ENCODE peak calls at places on chromosomes 3 and 15, in four cellular contexts. X is GM12878, S is HepG2, D is SK-N-SH. W is an unnamed sample.

GRCh38 chr3:126514161-126514560 is 3.4 kb downstream of the UROC1 start:
- DNase-seq in X (no peak), S (no peak), D (no peak), W (no peak)

GRCh38 chr3:106299300-106300098 is 430.7 kb upstream of the CBLB start:
- DNase-seq in X (peak), S (no peak), D (no peak), W (no peak)

GRCh38 chr15:96358795-96359190 is 28.3 kb downstream of the NR2F2 start:
- DNase-seq in S (no peak), X (no peak), D (peak), W (no peak)

GRCh38 chr15:93030430-93031102 is 58.4 kb downstream of the RGMA start:
- DNase-seq in D (peak), S (peak), X (peak), W (peak)

GRCh38 chr3:71423151-71423906 is 160.2 kb downstream of the FOXP1 start:
- DNase-seq in D (peak), S (no peak), X (no peak), W (peak)

GRCh38 chr15:94004697-94005096 is 226.7 kb upstream of the MCTP2 start:
- DNase-seq in D (no peak), X (no peak), S (no peak), W (no peak)

GRCh38 chr15:87489902-87490301 is 766.6 kb downstream of the NTRK3 start:
- DNase-seq in X (no peak), S (no peak), D (no peak), W (no peak)

GRCh38 chr3:75237041-75237775 is 426.9 kb upstream of the FRG2C start:
- DNase-seq in X (no peak), S (no peak), D (no peak), W (no peak)

GRCh38 chr3:150309557-150309956 is 98.5 kb upstream of the TSC22D2 start:
- DNase-seq in X (no peak), D (no peak), S (no peak), W (no peak)

GRCh38 chr15:39341238-39341637 is 239.6 kb upstream of the THBS1 start:
- DNase-seq in S (no peak), X (no peak), D (no peak), W (no peak)

GRCh38 chr15:26102988-26103387 is 239.9 kb upstream of the ATP10A start:
- DNase-seq in S (no peak), D (no peak), X (no peak), W (peak)

GRCh38 chr3:161559177-161559998 is 62.8 kb downstream of the OTOL1 start:
- DNase-seq in S (peak), X (no peak), D (no peak), W (peak)

GRCh38 chr3:112561085-112561692 is 573 bp downstream of the ATG3 start:
- DNase-seq in S (peak), X (peak), D (peak), W (peak)

GRCh38 chr3:124229407-124229806 is 237.5 kb upstream of the ROPN1 start:
- DNase-seq in D (no peak), S (no peak), X (no peak), W (peak)

GRCh38 chr3:125240496-125240895 is 27.9 kb upstream of the SLC12A8 start:
- DNase-seq in X (no peak), D (no peak), S (no peak), W (no peak)

GRCh38 chr15:101028772-101029438 is 109.7 kb downstream of the LRRK1 start:
- DNase-seq in D (no peak), X (no peak), S (no peak), W (no peak)

GRCh38 chr15:78292219-78292618 is 7.2 kb downstream of the SKIC8 start:
- DNase-seq in X (no peak), S (no peak), D (no peak), W (no peak)

GRCh38 chr15:78291698-78292097 is 7.7 kb downstream of the SKIC8 start:
- DNase-seq in S (no peak), X (no peak), D (no peak), W (no peak)

GRCh38 chr15:78291052-78291451 is 8.4 kb downstream of the SKIC8 start:
- DNase-seq in X (no peak), D (no peak), S (no peak), W (no peak)

GRCh38 chr15:78284758-78285157 is 14.7 kb downstream of the SKIC8 start:
- DNase-seq in D (no peak), S (no peak), X (no peak), W (peak)

GRCh38 chr15:78290222-78290621 is 9.2 kb downstream of the SKIC8 start:
- DNase-seq in S (no peak), X (no peak), D (no peak), W (no peak)
- TF ChIP-seq NFIC in S (no peak), X (no peak), D (no peak), W (no peak)

GRCh38 chr15:31372635-31373091 is 46.0 kb downstream of the KLF13 start:
- DNase-seq in D (peak), X (no peak), S (no peak), W (no peak)
- TF ChIP-seq NFIC in D (peak), X (no peak), S (no peak), W (no peak)

DNA sequence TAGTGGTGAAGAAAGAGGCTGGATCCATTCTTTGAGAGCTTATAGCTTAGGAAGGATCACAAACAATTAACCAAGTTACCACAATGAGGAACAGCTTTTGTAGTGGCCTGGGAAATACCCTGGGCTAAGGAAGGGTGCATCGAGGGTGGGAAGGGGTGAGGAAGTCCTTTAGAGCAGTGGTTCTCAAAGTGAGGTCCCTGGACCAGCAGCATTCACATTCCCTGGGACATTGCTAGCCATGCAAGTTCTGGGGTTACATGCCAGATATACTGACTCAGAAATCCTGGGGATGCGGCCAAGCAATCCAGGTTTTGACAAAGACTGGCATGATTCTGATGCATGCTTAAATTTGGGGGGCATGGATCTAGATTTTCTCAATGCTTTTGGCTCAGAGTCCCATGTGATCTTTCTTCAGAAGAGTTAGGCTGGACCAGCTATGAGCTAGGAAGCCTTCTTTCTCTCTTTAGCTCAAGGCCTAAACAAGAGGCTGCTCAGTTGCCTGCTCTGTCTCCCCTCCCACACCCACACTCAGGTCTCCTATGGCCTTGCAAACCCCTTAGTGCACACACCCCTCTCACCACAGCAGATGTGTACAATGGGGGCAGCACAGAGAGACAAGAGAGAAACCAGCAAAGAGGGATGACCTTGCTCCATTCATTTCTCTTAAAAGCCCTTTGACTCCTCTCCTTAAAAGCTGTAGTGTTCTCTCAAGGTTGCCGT is 1.8 kb upstream of the CCR1 start:
- DNase-seq in D (no peak), S (no peak), X (no peak), W (no peak)
- TF ChIP-seq NFIC in D (no peak), S (no peak), X (no peak), W (no peak)

GRCh38 chr15:79682285-79682684 is 214.5 kb downstream of the MTHFS start:
- DNase-seq in D (peak), S (no peak), X (no peak), W (no peak)
- TF ChIP-seq NFIC in D (peak), S (no peak), X (no peak), W (no peak)

GRCh38 chr3:7978104-7978457 is 523.5 kb upstream of the LMCD1 start:
- DNase-seq in X (no peak), S (no peak), D (peak), W (no peak)
- TF ChIP-seq NFIC in X (no peak), S (no peak), D (no peak), W (no peak)

GRCh38 chr3:184645304-184645703 is 66.6 kb downstream of the MAGEF1 start:
- DNase-seq in S (peak), X (no peak), D (peak), W (no peak)
- TF ChIP-seq NFIC in S (no peak), X (no peak), D (no peak), W (no peak)

DNA sequence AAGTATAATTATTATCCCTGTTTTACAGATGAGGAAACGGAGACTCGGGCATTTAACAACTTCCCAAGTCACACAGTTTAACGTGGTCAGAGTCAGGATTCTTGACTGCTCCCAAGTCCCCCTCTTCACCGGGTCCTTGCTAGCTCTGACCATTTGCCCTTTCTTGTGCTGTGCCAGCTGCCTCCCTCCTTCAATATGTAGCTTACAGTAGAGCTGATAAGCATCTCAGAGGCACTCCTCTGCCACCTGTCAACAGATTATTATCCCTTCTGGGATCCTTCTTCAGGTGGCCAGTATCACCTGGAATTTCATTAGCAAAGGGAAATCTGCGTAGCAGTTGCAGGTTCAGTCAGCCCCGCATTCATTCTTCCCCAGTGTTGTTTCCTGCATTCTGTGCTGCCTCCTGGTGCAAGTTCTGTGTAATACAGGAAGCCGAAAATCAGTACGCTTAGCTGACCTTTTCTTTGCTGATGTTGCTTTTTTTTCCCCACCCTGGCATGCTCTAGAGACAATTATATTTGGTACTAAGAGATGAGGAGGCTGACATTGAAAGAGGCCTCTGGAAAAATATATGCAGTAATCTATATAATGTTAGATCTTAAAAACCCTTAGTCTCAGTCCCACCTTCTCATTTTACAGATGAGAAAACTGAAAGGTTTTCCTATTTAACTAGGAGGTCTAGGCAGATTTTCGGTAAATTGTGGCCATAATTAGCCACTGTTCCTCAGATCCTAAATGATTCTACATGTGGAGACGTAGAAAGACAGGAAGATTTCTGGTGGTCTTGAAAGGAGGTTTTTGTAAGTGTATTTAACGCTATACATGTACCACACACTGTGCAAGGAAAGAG is 24.8 kb downstream of the TMOD2 start:
- DNase-seq in S (peak), D (peak), X (peak), W (peak)
- TF ChIP-seq NFIC in S (no peak), D (no peak), X (no peak), W (no peak)

DNA sequence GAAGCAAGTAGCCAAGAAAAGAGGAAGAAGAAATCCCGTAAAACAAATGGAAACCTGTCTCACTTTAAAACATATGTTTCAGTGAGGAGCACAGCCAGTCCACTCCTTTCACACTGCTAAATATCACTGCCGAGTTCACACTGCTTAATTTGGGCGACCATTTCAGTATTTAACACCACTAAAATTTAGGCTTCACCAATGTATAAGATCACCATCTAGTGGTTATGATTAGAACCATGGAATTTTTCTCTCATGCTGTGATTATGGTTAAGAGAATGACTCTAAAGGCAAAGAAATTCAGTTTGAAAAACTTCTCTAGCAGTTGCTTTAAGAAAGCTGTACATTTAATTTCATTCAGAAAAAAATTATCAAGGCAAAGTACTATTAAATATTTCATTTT is 16.6 kb downstream of the SLC4A7 start:
- DNase-seq in D (peak), X (no peak), S (peak), W (peak)
- TF ChIP-seq NFIC in D (no peak), X (no peak), S (no peak), W (no peak)

W was measured in K562.